ENCODE peak calls at places on chromosomes 13 and 19, in six cellular contexts. W, T, C, A, H and O are unnamed samples.

GRCh38 chr19:48424694-48425219 is 21.0 kb upstream of the GRWD1 start:
- DNase-seq in W (no peak), T (no peak), C (peak), A (no peak), H (no peak), O (no peak)

GRCh38 chr19:28468701-28469459 is 744.1 kb downstream of the UQCRFS1 start:
- DNase-seq in W (no peak), T (no peak), C (no peak), A (no peak), H (no peak), O (no peak)

GRCh38 chr19:55632463-55632834 is 8.1 kb upstream of the ZNF784 start:
- DNase-seq in W (peak), T (peak), C (peak), A (no peak), H (peak), O (peak)

GRCh38 chr19:14127176-14127575 is 9.2 kb downstream of the ASF1B start:
- DNase-seq in W (no peak), T (no peak), C (no peak), A (no peak), H (no peak), O (no peak)

GRCh38 chr13:29676535-29676934 is 81.0 kb upstream of the SLC7A1 start:
- DNase-seq in W (no peak), T (no peak), C (no peak), A (no peak), H (no peak), O (no peak)

GRCh38 chr19:28727133-28727834 is 485.7 kb downstream of the UQCRFS1 start:
- DNase-seq in W (no peak), T (no peak), C (no peak), A (no peak), H (no peak), O (no peak)

GRCh38 chr13:64054306-64054705 is 2638.7 kb upstream of the PCDH20 start:
- DNase-seq in W (no peak), T (no peak), C (no peak), A (no peak), H (no peak), O (no peak)

GRCh38 chr13:96710166-96710866 is 284.0 kb downstream of the OXGR1 start:
- DNase-seq in W (no peak), T (no peak), C (no peak), A (no peak), H (peak), O (no peak)

GRCh38 chr13:44040754-44041100 is 161.0 kb downstream of the LACC1 start:
- DNase-seq in W (no peak), T (no peak), C (no peak), A (no peak), H (no peak), O (no peak)